ENCODE peak calls at places on chromosomes 4 and X, in five cellular contexts. One of them, this sample, is unnamed.

GRCh38 chr4:145937021-145937861 is 1.4 kb downstream of the ZNF827 start:
- DNase-seq in substantia nigra: peak
- DNase-seq in NCI-H1105: no peak
- DNase-seq in LNCaP clone FGC: no peak
- DNase-seq in D721Med: no peak
- DNase-seq in this sample: peak

GRCh38 chr4:87129681-87130080 is 90.7 kb downstream of the KLHL8 start:
- DNase-seq in substantia nigra: no peak
- DNase-seq in NCI-H1105: no peak
- DNase-seq in LNCaP clone FGC: no peak
- DNase-seq in D721Med: no peak
- DNase-seq in this sample: no peak

GRCh38 chr4:3345384-3345783 is 52.6 kb downstream of the RGS12 start:
- DNase-seq in substantia nigra: no peak
- DNase-seq in NCI-H1105: no peak
- DNase-seq in LNCaP clone FGC: no peak
- DNase-seq in D721Med: no peak
- DNase-seq in this sample: no peak

GRCh38 chr4:156190606-156191005 is 236.9 kb upstream of the CTSO start:
- DNase-seq in substantia nigra: no peak
- DNase-seq in NCI-H1105: no peak
- DNase-seq in LNCaP clone FGC: no peak
- DNase-seq in D721Med: no peak
- DNase-seq in this sample: no peak

GRCh38 chr4:188023682-188024081 is 28.1 kb downstream of the ZFP42 start:
- DNase-seq in substantia nigra: no peak
- DNase-seq in NCI-H1105: no peak
- DNase-seq in LNCaP clone FGC: no peak
- DNase-seq in D721Med: no peak
- DNase-seq in this sample: no peak

GRCh38 chrX:65034641-65035450 is 58.6 kb upstream of the ZC4H2 start:
- DNase-seq in substantia nigra: peak
- DNase-seq in NCI-H1105: peak
- DNase-seq in LNCaP clone FGC: peak
- DNase-seq in D721Med: no peak
- DNase-seq in this sample: peak

GRCh38 chr4:92121099-92121498 is 182.7 kb upstream of the GRID2 start:
- DNase-seq in substantia nigra: no peak
- DNase-seq in NCI-H1105: no peak
- DNase-seq in LNCaP clone FGC: no peak
- DNase-seq in D721Med: no peak
- DNase-seq in this sample: no peak

GRCh38 chr4:98674404-98675173 is 16.2 kb upstream of the TSPAN5 start:
- DNase-seq in substantia nigra: no peak
- DNase-seq in NCI-H1105: no peak
- DNase-seq in LNCaP clone FGC: no peak
- DNase-seq in D721Med: no peak
- DNase-seq in this sample: no peak

GRCh38 chr4:40934671-40935070 is 184.9 kb downstream of the NSUN7 start:
- DNase-seq in substantia nigra: no peak
- DNase-seq in NCI-H1105: no peak
- DNase-seq in LNCaP clone FGC: no peak
- DNase-seq in D721Med: no peak
- DNase-seq in this sample: no peak

GRCh38 chr4:121799208-121799823 is 1.8 kb upstream of the EXOSC9 start:
- DNase-seq in substantia nigra: no peak
- DNase-seq in NCI-H1105: no peak
- DNase-seq in LNCaP clone FGC: no peak
- DNase-seq in D721Med: no peak
- DNase-seq in this sample: no peak

GRCh38 chr4:2691952-2692435 is 64.1 kb downstream of the TNIP2 start:
- DNase-seq in substantia nigra: no peak
- DNase-seq in NCI-H1105: no peak
- DNase-seq in LNCaP clone FGC: no peak
- DNase-seq in D721Med: no peak
- DNase-seq in this sample: no peak

GRCh38 chr4:159278399-159278798 is 175.5 kb downstream of the RAPGEF2 start:
- DNase-seq in substantia nigra: no peak
- DNase-seq in NCI-H1105: no peak
- DNase-seq in LNCaP clone FGC: no peak
- DNase-seq in D721Med: no peak
- DNase-seq in this sample: no peak

GRCh38 chr4:19178835-19179234 is 1072.9 kb upstream of the SLIT2 start:
- DNase-seq in substantia nigra: no peak
- DNase-seq in NCI-H1105: no peak
- DNase-seq in LNCaP clone FGC: no peak
- DNase-seq in D721Med: no peak
- DNase-seq in this sample: no peak

GRCh38 chr4:109985993-109986640 is 73.4 kb downstream of the EGF start:
- DNase-seq in substantia nigra: no peak
- DNase-seq in NCI-H1105: no peak
- DNase-seq in LNCaP clone FGC: no peak
- DNase-seq in D721Med: no peak
- DNase-seq in this sample: no peak